ENCODE peak calls at places on chromosomes 3 and 15, in ten cellular contexts. D, T, U, G, I, A, E, V, Z and P are unnamed samples.
A peak's percentile ranks its signal among the peaks of the same experiment; 100 is the strongest.

GRCh38 chr3:179608931-179609720 is 4.5 kb downstream of the NDUFB5 start:
- DNase-seq in V (no peak), E (no peak), G (no peak), I (no peak), T (no peak), Z (no peak), A (no peak), D (no peak), U (no peak), P (no peak)

GRCh38 chr3:129651316-129652202 is 45.1 kb upstream of the PLXND1 start:
- DNase-seq in E (peak; percentile 75), U (no peak), T (peak; percentile 67), V (peak; percentile 89), I (peak; percentile 97), Z (peak; percentile 63), A (peak; percentile 71), D (no peak), G (peak; percentile 26), P (no peak)

GRCh38 chr3:15330031-15330596 is 2.3 kb downstream of the SH3BP5 start:
- DNase-seq in A (no peak), G (peak; percentile 70), Z (peak; percentile 42), T (peak; percentile 79), D (peak; percentile 45), I (no peak), U (no peak), E (peak; percentile 45), V (peak; percentile 95), P (no peak)

GRCh38 chr15:76058714-76059319 is 968 bp upstream of the TMEM266 start:
- DNase-seq in Z (peak; percentile 34), I (peak; percentile 5), T (no peak), V (peak; percentile 27), E (peak; percentile 20), U (peak; percentile 4), G (no peak), D (peak; percentile 21), A (peak; percentile 52), P (no peak)

GRCh38 chr15:70867911-70868467 is 14.0 kb upstream of the LARP6 start:
- DNase-seq in A (no peak), E (peak; percentile 69), I (no peak), T (peak; percentile 59), U (no peak), G (no peak), D (no peak), Z (peak; percentile 17), V (peak; percentile 85), P (no peak)

GRCh38 chr15:98121957-98122356 is 161.5 kb downstream of the ARRDC4 start:
- DNase-seq in T (no peak), Z (no peak), E (no peak), A (no peak), I (no peak), U (no peak), V (no peak), D (no peak), G (no peak), P (no peak)

GRCh38 chr3:109731639-109732473 is 394.5 kb upstream of the DPPA4 start:
- DNase-seq in U (peak; percentile 51), T (peak; percentile 61), Z (peak; percentile 79), A (no peak), I (peak; percentile 51), E (peak; percentile 62), V (peak; percentile 74), G (peak; percentile 25), D (peak; percentile 60), P (no peak)

GRCh38 chr15:96327155-96327741 is 3.3 kb upstream of the NR2F2 start:
- DNase-seq in Z (peak; percentile 89), V (peak; percentile 90), E (peak; percentile 92), G (no peak), I (peak; percentile 82), T (peak; percentile 75), A (peak; percentile 33), U (peak; percentile 64), D (no peak), P (no peak)

GRCh38 chr15:51970981-51971352 is 611 bp downstream of the LEO1 start:
- DNase-seq in V (no peak), I (no peak), Z (no peak), D (no peak), G (no peak), T (no peak), U (peak; percentile 46), A (no peak), E (no peak), P (no peak)

GRCh38 chr15:97683816-97684215 is 276.7 kb upstream of the ARRDC4 start:
- DNase-seq in V (no peak), A (no peak), U (no peak), E (no peak), Z (no peak), G (no peak), D (no peak), I (no peak), T (no peak), P (no peak)

GRCh38 chr3:13034861-13035260 is 38.4 kb downstream of the IQSEC1 start:
- DNase-seq in A (no peak), U (no peak), V (no peak), D (no peak), Z (no peak), T (no peak), I (no peak), E (no peak), G (no peak), P (no peak)

GRCh38 chr15:73753250-73754130 is at the start of gene INSYN1:
- DNase-seq in U (no peak), I (no peak), T (peak; percentile 93), V (peak; percentile 61), Z (peak; percentile 52), G (peak; percentile 67), A (peak; percentile 47), D (peak; percentile 65), E (peak; percentile 43), P (no peak)

GRCh38 chr15:53976844-53977392 is 1.3 kb upstream of the UNC13C start:
- DNase-seq in I (no peak), E (no peak), U (peak; percentile 20), G (peak; percentile 21), T (no peak), D (peak; percentile 43), V (no peak), Z (no peak), A (peak; percentile 72), P (no peak)

GRCh38 chr3:42658771-42659390 is 5.4 kb downstream of the ZBTB47 start:
- DNase-seq in Z (no peak), E (no peak), I (no peak), A (no peak), D (no peak), G (no peak), T (no peak), V (no peak), U (no peak), P (no peak)

GRCh38 chr3:46558184-46559029 is 7.7 kb downstream of the LRRC2 start:
- DNase-seq in D (peak; percentile 79), U (peak; percentile 63), T (peak; percentile 82), E (peak; percentile 92), Z (peak; percentile 91), V (peak; percentile 94), A (peak; percentile 84), I (peak; percentile 58), G (peak; percentile 91), P (no peak)

GRCh38 chr3:70256566-70256965 is 55.9 kb downstream of the MDFIC2 start:
- DNase-seq in D (no peak), G (no peak), Z (no peak), T (no peak), I (no peak), U (no peak), V (no peak), E (no peak), A (no peak), P (no peak)

GRCh38 chr3:128435058-128435457 is 31.6 kb downstream of the DNAJB8 start:
- DNase-seq in A (peak; percentile 57), D (peak; percentile 43), T (no peak), U (no peak), I (no peak), Z (no peak), V (no peak), G (no peak), E (no peak), P (no peak)

GRCh38 chr15:90348456-90348855 is 3.6 kb upstream of the ZNF774 start:
- DNase-seq in A (no peak), I (no peak), G (no peak), Z (no peak), E (no peak), V (no peak), D (no peak), U (no peak), T (no peak), P (no peak)

GRCh38 chr3:171526146-171526545 is 65.9 kb upstream of the TNIK start:
- DNase-seq in U (no peak), E (no peak), A (no peak), V (no peak), G (no peak), I (no peak), T (no peak), D (no peak), Z (no peak), P (no peak)

GRCh38 chr15:79853492-79854328 is 43.1 kb downstream of the MTHFS start:
- DNase-seq in T (peak; percentile 83), V (peak; percentile 94), A (peak; percentile 74), I (peak; percentile 81), U (peak; percentile 58), G (peak; percentile 47), E (peak; percentile 83), D (peak; percentile 65), Z (peak; percentile 77), P (no peak)

GRCh38 chr15:69132935-69133861 is 27.2 kb upstream of the GLCE start:
- DNase-seq in V (no peak), Z (no peak), T (no peak), U (no peak), A (no peak), D (no peak), I (no peak), E (no peak), G (no peak), P (no peak)